ENCODE peak calls at places on chromosomes 4 and X, in eight cellular contexts. One of them, this sample, is unnamed.

GRCh38 chrX:153724252-153725038 is at the start of the genes ABCD1 and BCAP31:
- DNase-seq in neural crest cell: peak
- DNase-seq in Calu3: peak
- DNase-seq in fibroblast of mammary gland: peak
- DNase-seq in RWPE1: peak
- DNase-seq in choroid plexus epithelial cell: peak
- DNase-seq in AG09309: peak
- DNase-seq in hepatocyte: peak
- DNase-seq in this sample: peak

GRCh38 chr4:830776-831482 is 5.0 kb upstream of the CPLX1 start:
- DNase-seq in neural crest cell: no peak
- DNase-seq in Calu3: no peak
- DNase-seq in fibroblast of mammary gland: no peak
- DNase-seq in RWPE1: no peak
- DNase-seq in choroid plexus epithelial cell: no peak
- DNase-seq in AG09309: no peak
- DNase-seq in hepatocyte: no peak
- DNase-seq in this sample: no peak

GRCh38 chr4:187668683-187669082 is 326.9 kb upstream of the ZFP42 start:
- DNase-seq in neural crest cell: no peak
- DNase-seq in Calu3: no peak
- DNase-seq in fibroblast of mammary gland: peak
- DNase-seq in RWPE1: peak
- DNase-seq in choroid plexus epithelial cell: no peak
- DNase-seq in AG09309: peak
- DNase-seq in hepatocyte: no peak
- DNase-seq in this sample: no peak

GRCh38 chr4:98260047-98260578 is 1.1 kb upstream of the RAP1GDS1 start:
- DNase-seq in neural crest cell: peak
- DNase-seq in Calu3: peak
- DNase-seq in fibroblast of mammary gland: peak
- DNase-seq in RWPE1: peak
- DNase-seq in choroid plexus epithelial cell: peak
- DNase-seq in AG09309: no peak
- DNase-seq in hepatocyte: peak
- DNase-seq in this sample: peak

GRCh38 chrX:135112096-135112729 is 8.1 kb downstream of the ETDB start:
- DNase-seq in neural crest cell: no peak
- DNase-seq in Calu3: peak
- DNase-seq in fibroblast of mammary gland: peak
- DNase-seq in RWPE1: peak
- DNase-seq in choroid plexus epithelial cell: peak
- DNase-seq in AG09309: peak
- DNase-seq in hepatocyte: peak
- DNase-seq in this sample: no peak

GRCh38 chr4:53196195-53196641 is 169.6 kb downstream of the SCFD2 start:
- DNase-seq in neural crest cell: no peak
- DNase-seq in Calu3: no peak
- DNase-seq in fibroblast of mammary gland: peak
- DNase-seq in RWPE1: no peak
- DNase-seq in choroid plexus epithelial cell: peak
- DNase-seq in AG09309: peak
- DNase-seq in hepatocyte: peak
- DNase-seq in this sample: no peak

GRCh38 chrX:65677954-65678469 is 10.6 kb downstream of the MSN start:
- DNase-seq in neural crest cell: no peak
- DNase-seq in Calu3: peak
- DNase-seq in fibroblast of mammary gland: peak
- DNase-seq in RWPE1: peak
- DNase-seq in choroid plexus epithelial cell: peak
- DNase-seq in AG09309: peak
- DNase-seq in hepatocyte: peak
- DNase-seq in this sample: no peak

GRCh38 chrX:150348365-150348764 is 14.8 kb upstream of the MAMLD1 start:
- DNase-seq in neural crest cell: no peak
- DNase-seq in Calu3: peak
- DNase-seq in fibroblast of mammary gland: no peak
- DNase-seq in RWPE1: no peak
- DNase-seq in choroid plexus epithelial cell: no peak
- DNase-seq in AG09309: no peak
- DNase-seq in hepatocyte: peak
- DNase-seq in this sample: no peak

GRCh38 chr4:98285676-98286075 is 24.5 kb downstream of the RAP1GDS1 start:
- DNase-seq in neural crest cell: no peak
- DNase-seq in Calu3: no peak
- DNase-seq in fibroblast of mammary gland: no peak
- DNase-seq in RWPE1: no peak
- DNase-seq in choroid plexus epithelial cell: no peak
- DNase-seq in AG09309: no peak
- DNase-seq in hepatocyte: no peak
- DNase-seq in this sample: no peak

GRCh38 chrX:67544281-67544680 is 460 bp downstream of the AR start:
- DNase-seq in neural crest cell: peak
- DNase-seq in Calu3: no peak
- DNase-seq in fibroblast of mammary gland: peak
- DNase-seq in RWPE1: no peak
- DNase-seq in choroid plexus epithelial cell: no peak
- DNase-seq in AG09309: no peak
- DNase-seq in hepatocyte: peak
- DNase-seq in this sample: no peak

GRCh38 chr4:15771419-15772058 is 6.6 kb upstream of the CD38 start:
- DNase-seq in neural crest cell: no peak
- DNase-seq in Calu3: no peak
- DNase-seq in fibroblast of mammary gland: no peak
- DNase-seq in RWPE1: no peak
- DNase-seq in choroid plexus epithelial cell: no peak
- DNase-seq in AG09309: no peak
- DNase-seq in hepatocyte: no peak
- DNase-seq in this sample: no peak

GRCh38 chr4:119209077-119209476 is 3.4 kb upstream of the USP53 start:
- DNase-seq in neural crest cell: no peak
- DNase-seq in Calu3: peak
- DNase-seq in fibroblast of mammary gland: peak
- DNase-seq in RWPE1: peak
- DNase-seq in choroid plexus epithelial cell: peak
- DNase-seq in AG09309: peak
- DNase-seq in hepatocyte: peak
- DNase-seq in this sample: no peak

GRCh38 chr4:38868055-38868965 is 704 bp downstream of the FAM114A1 start:
- DNase-seq in neural crest cell: peak
- DNase-seq in Calu3: no peak
- DNase-seq in fibroblast of mammary gland: peak
- DNase-seq in RWPE1: no peak
- DNase-seq in choroid plexus epithelial cell: peak
- DNase-seq in AG09309: no peak
- DNase-seq in hepatocyte: peak
- DNase-seq in this sample: peak

GRCh38 chr4:3708103-3708510 is 58.1 kb upstream of the ADRA2C start:
- DNase-seq in neural crest cell: no peak
- DNase-seq in Calu3: no peak
- DNase-seq in fibroblast of mammary gland: peak
- DNase-seq in RWPE1: no peak
- DNase-seq in choroid plexus epithelial cell: no peak
- DNase-seq in AG09309: peak
- DNase-seq in hepatocyte: no peak
- DNase-seq in this sample: no peak

GRCh38 chr4:8838296-8838695 is 33.3 kb downstream of the HMX1 start:
- DNase-seq in neural crest cell: no peak
- DNase-seq in Calu3: no peak
- DNase-seq in fibroblast of mammary gland: no peak
- DNase-seq in RWPE1: no peak
- DNase-seq in choroid plexus epithelial cell: no peak
- DNase-seq in AG09309: no peak
- DNase-seq in hepatocyte: no peak
- DNase-seq in this sample: no peak

GRCh38 chrX:115560978-115561604 is at the start of gene PLS3:
- DNase-seq in neural crest cell: peak
- DNase-seq in Calu3: peak
- DNase-seq in fibroblast of mammary gland: peak
- DNase-seq in RWPE1: peak
- DNase-seq in choroid plexus epithelial cell: peak
- DNase-seq in AG09309: peak
- DNase-seq in hepatocyte: peak
- DNase-seq in this sample: peak

GRCh38 chr4:20172070-20172760 is 79.5 kb upstream of the SLIT2 start:
- DNase-seq in neural crest cell: no peak
- DNase-seq in Calu3: no peak
- DNase-seq in fibroblast of mammary gland: peak
- DNase-seq in RWPE1: no peak
- DNase-seq in choroid plexus epithelial cell: no peak
- DNase-seq in AG09309: no peak
- DNase-seq in hepatocyte: no peak
- DNase-seq in this sample: no peak

GRCh38 chr4:83281326-83281725 is 3.3 kb downstream of the COQ2 start:
- DNase-seq in neural crest cell: no peak
- DNase-seq in Calu3: no peak
- DNase-seq in fibroblast of mammary gland: no peak
- DNase-seq in RWPE1: no peak
- DNase-seq in choroid plexus epithelial cell: peak
- DNase-seq in AG09309: no peak
- DNase-seq in hepatocyte: no peak
- DNase-seq in this sample: no peak
- TF ChIP-seq CTCF in neural crest cell: no peak
- TF ChIP-seq CTCF in Calu3: no peak
- TF ChIP-seq CTCF in fibroblast of mammary gland: no peak
- TF ChIP-seq CTCF in RWPE1: no peak
- TF ChIP-seq CTCF in choroid plexus epithelial cell: no peak
- TF ChIP-seq CTCF in AG09309: no peak
- TF ChIP-seq CTCF in hepatocyte: no peak
- TF ChIP-seq CTCF in this sample: no peak

GRCh38 chrX:136158685-136159084 is 11.4 kb downstream of the FHL1 start:
- DNase-seq in neural crest cell: no peak
- DNase-seq in Calu3: no peak
- DNase-seq in fibroblast of mammary gland: no peak
- DNase-seq in RWPE1: no peak
- DNase-seq in choroid plexus epithelial cell: no peak
- DNase-seq in AG09309: no peak
- DNase-seq in hepatocyte: no peak
- DNase-seq in this sample: no peak

GRCh38 chrX:136159615-136160025 is 12.3 kb downstream of the FHL1 start:
- DNase-seq in neural crest cell: no peak
- DNase-seq in Calu3: no peak
- DNase-seq in fibroblast of mammary gland: no peak
- DNase-seq in RWPE1: no peak
- DNase-seq in choroid plexus epithelial cell: peak
- DNase-seq in AG09309: no peak
- DNase-seq in hepatocyte: no peak
- DNase-seq in this sample: no peak

GRCh38 chrX:136163694-136164093 is 16.4 kb downstream of the FHL1 start:
- DNase-seq in neural crest cell: no peak
- DNase-seq in Calu3: no peak
- DNase-seq in fibroblast of mammary gland: peak
- DNase-seq in RWPE1: no peak
- DNase-seq in choroid plexus epithelial cell: no peak
- DNase-seq in AG09309: no peak
- DNase-seq in hepatocyte: no peak
- DNase-seq in this sample: no peak

GRCh38 chrX:136166221-136166855 is 19.0 kb downstream of the FHL1 start:
- DNase-seq in neural crest cell: no peak
- DNase-seq in Calu3: peak
- DNase-seq in fibroblast of mammary gland: peak
- DNase-seq in RWPE1: no peak
- DNase-seq in choroid plexus epithelial cell: peak
- DNase-seq in AG09309: peak
- DNase-seq in hepatocyte: peak
- DNase-seq in this sample: no peak

GRCh38 chrX:136162827-136163427 is 15.6 kb downstream of the FHL1 start:
- DNase-seq in neural crest cell: peak
- DNase-seq in Calu3: peak
- DNase-seq in fibroblast of mammary gland: peak
- DNase-seq in RWPE1: peak
- DNase-seq in choroid plexus epithelial cell: peak
- DNase-seq in AG09309: no peak
- DNase-seq in hepatocyte: peak
- DNase-seq in this sample: no peak
- TF ChIP-seq CTCF in neural crest cell: peak
- TF ChIP-seq CTCF in Calu3: peak
- TF ChIP-seq CTCF in fibroblast of mammary gland: peak
- TF ChIP-seq CTCF in RWPE1: peak
- TF ChIP-seq CTCF in choroid plexus epithelial cell: peak
- TF ChIP-seq CTCF in AG09309: peak
- TF ChIP-seq CTCF in hepatocyte: peak
- TF ChIP-seq CTCF in this sample: peak

DNA sequence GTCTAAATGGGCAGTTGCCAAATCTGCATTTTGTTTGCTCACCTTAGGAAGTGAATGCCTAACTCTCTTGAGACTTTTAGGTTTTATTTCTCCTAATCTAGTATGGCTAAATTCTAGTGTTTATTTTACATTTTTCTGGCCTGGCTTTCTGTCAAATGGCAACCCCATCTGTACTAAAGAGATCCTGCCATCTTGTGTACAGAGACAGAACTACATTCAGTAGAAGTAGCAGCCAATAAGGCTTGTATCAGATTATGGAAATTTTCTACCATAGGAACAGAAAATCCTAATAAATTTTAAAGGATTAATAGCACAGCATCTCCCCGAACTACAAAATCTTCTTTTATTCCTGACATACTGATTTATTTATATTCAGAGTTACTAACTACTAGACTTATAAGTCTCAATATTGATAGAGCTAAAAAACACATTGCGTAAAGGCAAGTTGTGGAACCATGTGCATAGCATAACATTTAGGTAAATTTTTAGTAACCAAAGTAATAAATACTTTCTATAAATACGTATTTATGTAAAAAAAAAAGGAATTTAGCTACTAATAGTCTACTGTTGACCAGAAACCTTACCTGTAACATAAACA is 45.5 kb downstream of the TMEM144 start:
- DNase-seq in neural crest cell: no peak
- DNase-seq in Calu3: peak
- DNase-seq in fibroblast of mammary gland: peak
- DNase-seq in RWPE1: peak
- DNase-seq in choroid plexus epithelial cell: peak
- DNase-seq in AG09309: peak
- DNase-seq in hepatocyte: peak
- DNase-seq in this sample: no peak
- TF ChIP-seq CTCF in neural crest cell: peak
- TF ChIP-seq CTCF in Calu3: peak
- TF ChIP-seq CTCF in fibroblast of mammary gland: peak
- TF ChIP-seq CTCF in RWPE1: peak
- TF ChIP-seq CTCF in choroid plexus epithelial cell: peak
- TF ChIP-seq CTCF in AG09309: peak
- TF ChIP-seq CTCF in hepatocyte: peak
- TF ChIP-seq CTCF in this sample: peak

DNA sequence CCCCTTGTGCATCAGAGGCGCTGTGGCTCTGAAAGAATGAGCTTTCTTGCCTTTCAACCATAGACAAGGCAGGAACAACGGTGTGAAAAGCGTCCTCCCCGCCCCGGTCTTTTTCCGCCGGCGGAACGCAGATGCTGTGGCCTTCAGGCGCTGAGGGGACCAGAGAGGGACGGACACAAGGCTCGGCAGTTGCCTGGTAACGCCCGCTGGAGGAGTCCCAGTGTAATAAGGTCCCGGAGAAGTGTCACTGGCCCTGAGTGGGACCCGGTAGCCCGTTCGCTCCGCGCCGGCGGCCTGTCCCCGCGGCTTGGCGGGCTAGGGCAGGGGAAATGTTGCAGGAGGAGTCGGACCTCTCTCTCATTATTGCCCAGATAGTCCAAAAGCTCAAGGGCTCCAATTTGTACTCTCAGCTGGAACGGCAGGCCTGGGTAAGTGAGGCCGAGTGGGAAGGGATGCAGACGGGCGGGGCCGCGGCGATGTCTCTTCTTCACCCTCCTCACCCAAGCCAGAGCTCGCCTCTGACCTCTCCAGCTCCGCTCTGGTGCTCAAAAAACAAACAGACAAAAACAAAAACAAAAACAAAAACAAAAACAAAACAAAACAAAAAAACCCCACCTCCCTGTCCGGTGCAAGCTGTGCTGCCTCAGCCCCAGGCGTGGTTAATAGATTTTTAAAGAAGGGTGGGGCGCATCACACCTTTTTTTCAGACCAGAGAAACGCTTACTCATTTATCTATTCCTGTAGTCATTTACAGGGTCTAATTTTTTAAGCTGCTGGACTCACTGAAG is at the start of gene TBC1D19:
- DNase-seq in neural crest cell: peak
- DNase-seq in Calu3: peak
- DNase-seq in fibroblast of mammary gland: peak
- DNase-seq in RWPE1: peak
- DNase-seq in choroid plexus epithelial cell: peak
- DNase-seq in AG09309: peak
- DNase-seq in hepatocyte: peak
- DNase-seq in this sample: peak
- TF ChIP-seq CTCF in neural crest cell: no peak
- TF ChIP-seq CTCF in Calu3: no peak
- TF ChIP-seq CTCF in fibroblast of mammary gland: no peak
- TF ChIP-seq CTCF in RWPE1: no peak
- TF ChIP-seq CTCF in choroid plexus epithelial cell: peak
- TF ChIP-seq CTCF in AG09309: peak
- TF ChIP-seq CTCF in hepatocyte: no peak
- TF ChIP-seq CTCF in this sample: no peak